ENCODE peak calls at places on chromosomes 2 and 18, in four cellular contexts. G is A549, H is progenitor cell of endocrine pancreas, R is fibroblast of lung. S is an unnamed sample.

GRCh38 chr2:138209009-138209408 is 244.7 kb downstream of the HNMT start:
- DNase-seq in G (no peak), H (no peak), R (no peak), S (no peak)

GRCh38 chr2:102442967-102443828 is 20.2 kb downstream of the IL18RAP start:
- DNase-seq in G (peak), H (no peak), R (peak), S (peak)

GRCh38 chr2:23436346-23437099 is 51.5 kb downstream of the KLHL29 start:
- DNase-seq in G (no peak), H (no peak), R (no peak), S (peak)

GRCh38 chr2:13572466-13572865 is 855.7 kb downstream of the TRIB2 start:
- DNase-seq in G (no peak), H (no peak), R (no peak), S (no peak)

GRCh38 chr2:120856421-120856862 is 120.8 kb downstream of the GLI2 start:
- DNase-seq in G (no peak), H (no peak), R (no peak), S (peak)

GRCh38 chr18:31680836-31681568 is 3.4 kb downstream of the B4GALT6 start:
- DNase-seq in G (peak), H (no peak), R (no peak), S (no peak)

GRCh38 chr2:46298522-46299351 is 1.5 kb downstream of the EPAS1 start:
- DNase-seq in G (peak), H (no peak), R (peak), S (peak)

GRCh38 chr18:35215026-35215425 is 25.8 kb upstream of the ZNF397 start:
- DNase-seq in G (no peak), H (no peak), R (no peak), S (peak)

GRCh38 chr2:71894266-71894665 is 253.4 kb downstream of the CYP26B1 start:
- DNase-seq in G (no peak), H (no peak), R (no peak), S (peak)

GRCh38 chr2:239310401-239311061 is 90.3 kb downstream of the HDAC4 start:
- DNase-seq in G (no peak), H (peak), R (no peak), S (no peak)

S was measured in H7.